ENCODE peak calls at places on chromosomes 4 and X, in ten cellular contexts. S is SK-N-SH, T is spleen, M is sigmoid colon, N is K562, E is HCT116, K is upper lobe of left lung, B is Panc1, O is endothelial cell of umbilical vein, Y is GM12878. W is an unnamed sample.

GRCh38 chr4:87469390-87469789 is 47.0 kb downstream of the NUDT9 start:
- DNase-seq in S (no peak), T (no peak), M (no peak), N (no peak), E (no peak), K (no peak), B (no peak), O (no peak), Y (no peak), W (no peak)

GRCh38 chr4:13912966-13913365 is 285.4 kb upstream of the BOD1L1 start:
- DNase-seq in S (no peak), T (no peak), M (no peak), N (no peak), E (no peak), K (no peak), B (no peak), O (no peak), Y (no peak), W (no peak)

GRCh38 chr4:125590158-125590557 is 275.4 kb downstream of the FAT4 start:
- DNase-seq in S (no peak), T (no peak), M (no peak), N (no peak), E (no peak), K (no peak), B (no peak), O (no peak), Y (no peak), W (no peak)

GRCh38 chrX:130626521-130626920 is 224.7 kb downstream of the RBMX2 start:
- DNase-seq in S (no peak), T (no peak), M (no peak), N (no peak), E (no peak), K (no peak), B (no peak), O (no peak), Y (no peak), W (no peak)

GRCh38 chr4:7722716-7723115 is 216.9 kb downstream of the AFAP1 start:
- DNase-seq in S (no peak), T (no peak), M (no peak), N (no peak), E (no peak), K (no peak), B (no peak), O (peak; percentile 35), Y (no peak), W (no peak)

GRCh38 chrX:118423558-118423957 is 72.1 kb upstream of the DOCK11 start:
- DNase-seq in S (no peak), T (no peak), M (no peak), N (no peak), E (no peak), K (no peak), B (no peak), O (no peak), Y (peak; percentile 24), W (no peak)

GRCh38 chr4:108433832-108434231 is 186.5 kb upstream of the RPL34 start:
- DNase-seq in S (no peak), T (no peak), M (no peak), N (peak; percentile 18), E (no peak), K (no peak), B (no peak), O (no peak), Y (no peak), W (no peak)

GRCh38 chr4:84573738-84574720 is 8.9 kb upstream of the CDS1 start:
- DNase-seq in S (no peak), T (no peak), M (no peak), N (no peak), E (no peak), K (no peak), B (no peak), O (no peak), Y (no peak), W (no peak)

GRCh38 chrX:150366951-150367545 is 3.9 kb downstream of the MAMLD1 start:
- DNase-seq in S (no peak), T (no peak), M (no peak), N (no peak), E (no peak), K (no peak), B (no peak), O (no peak), Y (no peak), W (no peak)

GRCh38 chr4:182746876-182747275 is 170.3 kb downstream of the DCTD start:
- DNase-seq in S (no peak), T (no peak), M (no peak), N (no peak), E (no peak), K (no peak), B (no peak), O (peak; percentile 7), Y (no peak), W (no peak)

GRCh38 chr4:70976251-70976650 is 17.2 kb upstream of the DCK start:
- DNase-seq in S (no peak), T (no peak), M (no peak), N (no peak), E (no peak), K (no peak), B (no peak), O (no peak), Y (no peak), W (no peak)

DNA sequence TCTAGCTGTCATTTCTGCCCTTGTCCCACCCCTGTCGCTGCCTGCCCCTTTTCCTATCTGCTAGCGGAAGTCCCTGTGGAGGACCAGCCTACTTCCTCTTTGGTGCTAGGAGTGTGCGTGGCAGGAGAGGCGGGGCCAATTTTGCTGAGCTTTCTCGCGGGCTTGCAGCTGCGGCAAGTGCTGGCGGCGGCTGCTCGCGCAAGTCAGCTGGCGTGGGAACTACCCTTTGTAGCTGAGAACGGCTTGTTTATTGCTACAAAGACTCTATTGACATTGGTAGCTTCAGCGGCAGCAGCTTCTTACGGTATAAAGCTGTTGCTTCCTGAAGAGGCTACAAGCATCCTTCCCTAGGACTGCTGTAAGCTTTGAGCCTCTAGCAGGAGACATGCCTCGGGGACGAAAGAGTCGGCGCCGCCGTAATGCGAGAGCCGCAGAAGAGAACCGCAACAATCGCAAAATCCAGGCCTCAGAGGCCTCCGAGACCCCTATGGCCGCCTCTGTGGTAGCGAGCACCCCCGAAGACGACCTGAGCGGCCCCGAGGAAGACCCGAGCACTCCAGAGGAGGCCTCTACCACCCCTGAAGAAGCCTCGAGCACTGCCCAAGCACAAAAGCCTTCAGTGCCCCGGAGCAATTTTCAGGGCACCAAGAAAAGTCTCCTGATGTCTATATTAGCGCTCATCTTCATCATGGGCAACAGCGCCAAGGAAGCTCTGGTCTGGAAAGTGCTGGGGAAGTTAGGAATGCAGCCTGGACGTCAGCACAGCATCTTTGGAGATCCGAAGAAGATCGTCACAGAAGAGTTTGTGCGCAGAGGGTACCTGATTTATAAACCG is at the start of gene MAGEH1:
- DNase-seq in S (peak; percentile 74), T (peak; percentile 93), M (peak; percentile 92), N (peak; percentile 81), E (no peak), K (peak; percentile 85), B (no peak), O (peak; percentile 81), Y (peak; percentile 55), W (peak; percentile 81)
- TF ChIP-seq POLR2AphosphoS5 in S (peak; percentile 26), T (peak; percentile 92), M (peak; percentile 88), N (no peak), E (no peak), K (no peak), B (peak; percentile 25), O (no peak), Y (peak; percentile 63), W (peak; percentile 79)

GRCh38 chrX:57119416-57119815 is 1.9 kb downstream of the SPIN2B start:
- DNase-seq in S (no peak), T (no peak), M (no peak), N (no peak), E (no peak), K (no peak), B (no peak), O (no peak), Y (no peak), W (no peak)

DNA sequence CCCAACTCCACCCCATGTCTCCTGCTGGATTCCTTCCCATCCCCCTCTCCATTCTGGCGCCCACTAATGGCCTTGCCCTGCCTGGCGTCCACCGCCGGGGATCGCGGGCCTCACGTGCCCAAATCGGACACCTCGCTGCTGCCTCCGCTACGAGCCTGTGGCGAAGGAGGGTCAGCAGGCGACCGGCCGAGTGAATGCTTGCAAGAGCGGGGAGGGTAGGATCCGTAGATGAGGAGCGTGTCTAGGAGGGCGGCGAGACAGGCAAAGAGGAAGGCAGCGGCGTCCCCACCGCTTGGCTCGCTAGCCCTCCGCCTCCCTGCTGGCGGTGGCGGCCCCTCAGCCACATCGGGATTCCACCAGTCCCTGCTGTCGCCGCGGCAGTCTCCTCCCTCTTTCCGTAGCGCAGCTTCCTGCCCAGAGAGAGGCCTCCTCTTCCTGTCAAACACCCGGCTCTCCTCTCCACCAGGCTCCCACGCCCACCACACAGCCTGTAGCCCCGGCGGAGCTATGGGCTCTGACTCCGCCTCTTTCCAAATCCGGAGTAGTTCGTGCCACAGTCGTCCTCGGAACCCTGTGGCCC is at the start of gene SPIN2B:
- DNase-seq in S (peak; percentile 87), T (peak; percentile 93), M (peak; percentile 90), N (peak; percentile 85), E (peak; percentile 60), K (peak; percentile 86), B (peak; percentile 7), O (peak; percentile 85), Y (peak; percentile 51), W (peak; percentile 74)
- TF ChIP-seq POLR2AphosphoS5 in S (no peak), T (peak; percentile 90), M (peak; percentile 62), N (peak; percentile 20), E (peak; percentile 77), K (peak; percentile 34), B (peak; percentile 68), O (peak; percentile 63), Y (peak; percentile 75), W (peak; percentile 83)

GRCh38 chr4:165398570-165398969 is 19.8 kb downstream of the CPE start:
- DNase-seq in S (peak; percentile 59), T (no peak), M (no peak), N (no peak), E (peak; percentile 50), K (no peak), B (no peak), O (peak; percentile 35), Y (no peak), W (no peak)
- TF ChIP-seq POLR2AphosphoS5 in S (no peak), T (no peak), M (no peak), N (no peak), E (no peak), K (no peak), B (no peak), O (no peak), Y (no peak), W (no peak)

DNA sequence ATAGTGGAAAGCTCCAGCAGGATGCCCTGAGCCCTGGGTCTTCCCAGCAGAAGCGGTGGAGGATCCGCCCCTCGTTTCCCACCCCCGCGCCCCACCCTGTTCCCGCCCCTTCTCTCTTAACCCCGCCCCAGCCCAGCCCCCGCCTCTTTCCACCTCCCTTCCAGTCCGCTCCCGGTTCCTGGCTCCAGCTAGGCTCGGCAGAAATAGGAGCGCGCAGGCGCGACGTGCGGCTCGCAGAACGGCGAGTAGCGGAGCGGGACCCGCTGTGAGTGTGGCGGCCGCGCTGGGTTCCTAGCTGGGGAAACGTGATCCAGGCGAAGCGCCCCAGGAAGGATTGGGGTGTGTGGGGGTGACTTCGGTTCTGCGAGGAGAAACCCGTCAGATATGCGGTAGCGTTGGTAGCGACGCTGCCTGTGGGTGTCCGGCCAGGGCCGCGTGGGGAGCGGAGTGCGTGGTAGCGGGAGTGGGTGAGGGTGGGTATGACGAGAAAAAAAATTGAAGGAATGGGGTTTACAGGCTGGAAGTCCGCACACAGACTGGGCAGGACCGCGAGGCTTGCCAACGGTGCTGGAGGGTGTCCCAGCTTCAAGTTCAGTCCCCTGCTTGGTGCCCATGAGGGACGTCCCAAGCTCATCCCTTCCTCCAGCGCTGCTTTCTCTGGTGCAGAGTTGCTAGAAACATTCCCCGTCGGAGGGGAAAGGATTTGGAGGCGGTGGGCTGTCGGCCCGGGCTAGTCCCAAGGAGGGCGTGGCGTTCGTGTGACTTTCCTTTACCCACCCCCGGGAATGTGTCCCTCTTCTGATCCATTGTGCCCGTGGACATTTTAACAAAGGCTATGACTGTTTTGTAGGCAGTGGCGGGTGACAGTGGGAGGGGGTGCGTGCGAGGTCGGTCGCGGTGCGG is at the start of gene PRRG1:
- DNase-seq in S (peak; percentile 64), T (peak; percentile 80), M (peak; percentile 87), N (peak; percentile 83), E (peak; percentile 61), K (peak; percentile 68), B (peak; percentile 7), O (peak; percentile 77), Y (no peak), W (peak; percentile 72)
- TF ChIP-seq POLR2AphosphoS5 in S (peak; percentile 22), T (peak; percentile 86), M (peak; percentile 81), N (no peak), E (peak; percentile 82), K (no peak), B (no peak), O (peak; percentile 48), Y (no peak), W (peak; percentile 77)